ENCODE peak calls at places on chromosomes 6 and 20, in seven cellular contexts. One of them, this sample, is unnamed.

GRCh38 chr20:22905667-22906066 is 129.4 kb upstream of the SSTR4 start:
- DNase-seq in testis: peak
- DNase-seq in dorsolateral prefrontal cortex: peak
- DNase-seq in endodermal cell: no peak
- DNase-seq in choroid plexus epithelial cell: peak
- DNase-seq in body of pancreas: peak
- DNase-seq in heart right ventricle: peak
- DNase-seq in this sample: peak

GRCh38 chr6:64280569-64280968 is 645.0 kb downstream of the PHF3 start:
- DNase-seq in body of pancreas: peak
- DNase-seq in testis: peak
- DNase-seq in choroid plexus epithelial cell: peak
- DNase-seq in heart right ventricle: no peak
- DNase-seq in dorsolateral prefrontal cortex: no peak
- DNase-seq in endodermal cell: peak
- DNase-seq in this sample: peak

GRCh38 chr6:148750826-148751225 is 4.0 kb downstream of the UST start:
- DNase-seq in body of pancreas: peak
- DNase-seq in choroid plexus epithelial cell: peak
- DNase-seq in testis: no peak
- DNase-seq in heart right ventricle: no peak
- DNase-seq in dorsolateral prefrontal cortex: no peak
- DNase-seq in endodermal cell: no peak
- DNase-seq in this sample: no peak

GRCh38 chr6:111852704-111853103 is 20.5 kb downstream of the FYN start:
- DNase-seq in choroid plexus epithelial cell: peak
- DNase-seq in testis: no peak
- DNase-seq in body of pancreas: peak
- DNase-seq in dorsolateral prefrontal cortex: no peak
- DNase-seq in endodermal cell: no peak
- DNase-seq in heart right ventricle: no peak
- DNase-seq in this sample: no peak

GRCh38 chr20:18191336-18191735 is 53.7 kb downstream of the KAT14 start:
- DNase-seq in testis: no peak
- DNase-seq in body of pancreas: no peak
- DNase-seq in heart right ventricle: no peak
- DNase-seq in endodermal cell: no peak
- DNase-seq in choroid plexus epithelial cell: no peak
- DNase-seq in dorsolateral prefrontal cortex: no peak
- DNase-seq in this sample: no peak

GRCh38 chr20:53070714-53071392 is 98.7 kb downstream of the TSHZ2 start:
- DNase-seq in testis: no peak
- DNase-seq in heart right ventricle: no peak
- DNase-seq in choroid plexus epithelial cell: no peak
- DNase-seq in endodermal cell: no peak
- DNase-seq in body of pancreas: no peak
- DNase-seq in dorsolateral prefrontal cortex: no peak
- DNase-seq in this sample: peak

GRCh38 chr6:328924-329323 is 36.6 kb downstream of the DUSP22 start:
- DNase-seq in choroid plexus epithelial cell: no peak
- DNase-seq in body of pancreas: no peak
- DNase-seq in dorsolateral prefrontal cortex: no peak
- DNase-seq in endodermal cell: no peak
- DNase-seq in testis: no peak
- DNase-seq in heart right ventricle: no peak
- DNase-seq in this sample: peak

GRCh38 chr6:30864325-30864724 is 20.0 kb upstream of the DDR1 start:
- DNase-seq in endodermal cell: peak
- DNase-seq in body of pancreas: no peak
- DNase-seq in heart right ventricle: no peak
- DNase-seq in choroid plexus epithelial cell: no peak
- DNase-seq in dorsolateral prefrontal cortex: no peak
- DNase-seq in testis: no peak
- DNase-seq in this sample: no peak

GRCh38 chr6:82646231-82646615 is 282.6 kb downstream of the TPBG start:
- DNase-seq in body of pancreas: no peak
- DNase-seq in endodermal cell: no peak
- DNase-seq in choroid plexus epithelial cell: no peak
- DNase-seq in testis: no peak
- DNase-seq in heart right ventricle: no peak
- DNase-seq in dorsolateral prefrontal cortex: no peak
- DNase-seq in this sample: no peak

GRCh38 chr20:60132162-60132826 is 174.1 kb downstream of the CDH26 start:
- DNase-seq in choroid plexus epithelial cell: no peak
- DNase-seq in heart right ventricle: no peak
- DNase-seq in endodermal cell: no peak
- DNase-seq in body of pancreas: no peak
- DNase-seq in dorsolateral prefrontal cortex: no peak
- DNase-seq in testis: no peak
- DNase-seq in this sample: no peak

GRCh38 chr20:63178889-63179751 is 36.8 kb downstream of the YTHDF1 start:
- DNase-seq in body of pancreas: peak
- DNase-seq in heart right ventricle: peak
- DNase-seq in endodermal cell: peak
- DNase-seq in testis: peak
- DNase-seq in dorsolateral prefrontal cortex: peak
- DNase-seq in choroid plexus epithelial cell: peak
- DNase-seq in this sample: peak

GRCh38 chr20:9514461-9515210 is at the start of gene LAMP5:
- DNase-seq in endodermal cell: peak
- DNase-seq in testis: peak
- DNase-seq in dorsolateral prefrontal cortex: no peak
- DNase-seq in body of pancreas: peak
- DNase-seq in heart right ventricle: no peak
- DNase-seq in choroid plexus epithelial cell: peak
- DNase-seq in this sample: peak
- H3K4me3 ChIP-seq in endodermal cell: peak
- H3K4me3 ChIP-seq in testis: no peak
- H3K4me3 ChIP-seq in dorsolateral prefrontal cortex: peak
- H3K4me3 ChIP-seq in body of pancreas: no peak
- H3K4me3 ChIP-seq in heart right ventricle: peak
- H3K4me3 ChIP-seq in choroid plexus epithelial cell: no peak
- H3K4me3 ChIP-seq in this sample: peak

DNA sequence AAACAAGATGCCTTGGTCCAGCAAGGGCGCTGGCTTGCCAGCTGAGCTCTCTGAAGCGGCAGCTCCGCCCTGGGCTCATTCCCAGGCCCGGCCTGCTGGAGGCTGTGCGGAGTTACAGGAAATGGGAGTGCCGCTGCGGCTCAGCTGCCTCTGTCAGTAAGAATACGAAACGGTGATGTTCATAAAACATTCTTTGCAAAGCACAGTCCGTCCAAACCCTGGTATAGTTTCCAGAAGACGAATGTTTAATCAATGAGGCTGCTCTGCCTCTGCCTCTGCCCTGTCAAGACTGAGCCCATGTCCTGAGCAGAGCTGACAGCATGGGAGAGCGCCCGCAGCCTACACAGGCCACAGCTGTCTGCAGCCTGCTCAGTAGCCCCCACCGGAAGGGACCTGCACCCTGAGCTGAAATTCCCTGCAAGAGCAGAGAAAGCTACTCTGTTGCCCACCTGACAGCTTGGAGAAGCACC is 153.3 kb upstream of the SNX9 start:
- DNase-seq in body of pancreas: peak
- DNase-seq in choroid plexus epithelial cell: peak
- DNase-seq in testis: peak
- DNase-seq in heart right ventricle: peak
- DNase-seq in endodermal cell: peak
- DNase-seq in dorsolateral prefrontal cortex: peak
- DNase-seq in this sample: no peak
- H3K4me3 ChIP-seq in body of pancreas: no peak
- H3K4me3 ChIP-seq in choroid plexus epithelial cell: peak
- H3K4me3 ChIP-seq in testis: no peak
- H3K4me3 ChIP-seq in heart right ventricle: peak
- H3K4me3 ChIP-seq in endodermal cell: no peak
- H3K4me3 ChIP-seq in dorsolateral prefrontal cortex: peak
- H3K4me3 ChIP-seq in this sample: no peak

GRCh38 chr6:166591026-166591425 is 4.5 kb upstream of the RAMACL start:
- DNase-seq in testis: no peak
- DNase-seq in endodermal cell: no peak
- DNase-seq in choroid plexus epithelial cell: no peak
- DNase-seq in heart right ventricle: no peak
- DNase-seq in dorsolateral prefrontal cortex: no peak
- DNase-seq in body of pancreas: no peak
- DNase-seq in this sample: no peak
- H3K4me3 ChIP-seq in testis: no peak
- H3K4me3 ChIP-seq in endodermal cell: no peak
- H3K4me3 ChIP-seq in choroid plexus epithelial cell: no peak
- H3K4me3 ChIP-seq in heart right ventricle: no peak
- H3K4me3 ChIP-seq in dorsolateral prefrontal cortex: no peak
- H3K4me3 ChIP-seq in body of pancreas: no peak
- H3K4me3 ChIP-seq in this sample: no peak

GRCh38 chr6:105469951-105470350 is 67.1 kb upstream of the PREP start:
- DNase-seq in body of pancreas: no peak
- DNase-seq in endodermal cell: no peak
- DNase-seq in choroid plexus epithelial cell: no peak
- DNase-seq in testis: no peak
- DNase-seq in heart right ventricle: no peak
- DNase-seq in dorsolateral prefrontal cortex: no peak
- DNase-seq in this sample: no peak
- H3K4me3 ChIP-seq in body of pancreas: no peak
- H3K4me3 ChIP-seq in endodermal cell: no peak
- H3K4me3 ChIP-seq in choroid plexus epithelial cell: no peak
- H3K4me3 ChIP-seq in testis: no peak
- H3K4me3 ChIP-seq in heart right ventricle: no peak
- H3K4me3 ChIP-seq in dorsolateral prefrontal cortex: no peak
- H3K4me3 ChIP-seq in this sample: no peak

DNA sequence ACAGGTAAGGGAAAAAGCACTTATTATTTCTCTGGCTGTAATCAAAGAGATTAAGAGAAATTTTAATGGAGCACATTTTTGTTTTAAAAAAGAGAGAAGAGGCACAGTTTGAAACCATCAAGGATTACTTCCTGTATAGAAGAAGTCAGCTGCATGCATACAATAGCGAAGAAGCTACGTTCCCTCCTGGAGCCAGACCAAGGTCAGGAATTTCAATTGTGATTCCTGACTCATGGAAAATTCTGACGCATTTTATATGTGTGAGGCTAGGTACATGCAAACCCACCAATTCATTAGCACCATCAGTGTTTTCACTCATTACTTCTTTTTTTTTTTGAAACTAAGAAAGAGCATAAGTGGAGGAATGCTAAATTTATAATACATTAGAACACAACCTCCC is 232.7 kb upstream of the SGK1 start:
- DNase-seq in body of pancreas: no peak
- DNase-seq in dorsolateral prefrontal cortex: no peak
- DNase-seq in choroid plexus epithelial cell: peak
- DNase-seq in heart right ventricle: peak
- DNase-seq in endodermal cell: no peak
- DNase-seq in testis: no peak
- DNase-seq in this sample: no peak
- H3K4me3 ChIP-seq in body of pancreas: no peak
- H3K4me3 ChIP-seq in dorsolateral prefrontal cortex: no peak
- H3K4me3 ChIP-seq in choroid plexus epithelial cell: no peak
- H3K4me3 ChIP-seq in heart right ventricle: no peak
- H3K4me3 ChIP-seq in endodermal cell: no peak
- H3K4me3 ChIP-seq in testis: no peak
- H3K4me3 ChIP-seq in this sample: no peak

DNA sequence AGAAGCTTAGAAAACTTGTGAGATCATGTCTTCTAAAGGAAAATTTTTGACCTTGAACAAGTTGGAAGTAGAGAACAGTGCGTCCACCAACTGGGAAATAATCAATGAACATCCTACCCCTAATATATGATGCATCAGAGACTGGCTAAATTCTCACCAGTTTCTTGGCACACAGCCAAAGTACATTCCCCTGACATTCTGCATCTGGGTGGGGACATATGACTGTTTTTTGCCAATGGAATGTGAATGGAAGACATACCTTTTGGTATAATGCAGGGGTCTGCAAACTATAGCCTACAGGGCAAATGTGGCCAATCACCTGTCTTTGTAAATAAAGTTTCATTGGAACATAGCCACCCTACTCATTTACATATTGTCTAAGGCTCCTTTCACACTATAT is 84.7 kb downstream of the HAO1 start:
- DNase-seq in heart right ventricle: no peak
- DNase-seq in dorsolateral prefrontal cortex: no peak
- DNase-seq in body of pancreas: no peak
- DNase-seq in choroid plexus epithelial cell: no peak
- DNase-seq in endodermal cell: no peak
- DNase-seq in testis: no peak
- DNase-seq in this sample: no peak
- H3K4me3 ChIP-seq in heart right ventricle: no peak
- H3K4me3 ChIP-seq in dorsolateral prefrontal cortex: no peak
- H3K4me3 ChIP-seq in body of pancreas: no peak
- H3K4me3 ChIP-seq in choroid plexus epithelial cell: no peak
- H3K4me3 ChIP-seq in endodermal cell: no peak
- H3K4me3 ChIP-seq in testis: no peak
- H3K4me3 ChIP-seq in this sample: no peak

DNA sequence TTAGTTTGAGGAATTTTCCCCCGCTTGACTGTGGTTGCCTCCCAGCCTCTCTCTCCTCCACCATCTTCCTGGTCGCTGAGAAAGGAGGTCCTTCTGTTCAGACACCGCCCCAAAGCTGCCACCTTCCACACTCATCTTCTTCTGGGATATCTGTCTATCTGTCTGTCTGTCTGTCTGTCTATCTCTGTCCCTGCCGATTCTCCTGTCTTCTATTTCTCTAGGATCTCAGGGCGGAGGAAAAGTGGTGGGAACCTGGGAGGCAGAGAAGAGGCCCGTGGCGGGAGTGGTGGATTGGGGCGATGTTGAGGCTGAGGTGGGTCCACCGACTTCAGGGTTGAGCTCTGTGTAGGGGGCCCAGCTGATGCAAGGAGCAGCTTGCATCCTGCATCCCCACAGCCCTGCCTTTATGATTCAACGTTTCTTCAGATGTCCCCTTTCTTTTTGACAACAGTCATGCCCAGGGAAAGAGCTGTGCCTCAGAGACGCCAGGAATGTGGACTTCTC is 196.9 kb upstream of the ZNF184 start:
- DNase-seq in testis: no peak
- DNase-seq in heart right ventricle: no peak
- DNase-seq in dorsolateral prefrontal cortex: no peak
- DNase-seq in choroid plexus epithelial cell: no peak
- DNase-seq in body of pancreas: no peak
- DNase-seq in endodermal cell: peak
- DNase-seq in this sample: no peak
- H3K4me3 ChIP-seq in testis: peak
- H3K4me3 ChIP-seq in heart right ventricle: no peak
- H3K4me3 ChIP-seq in dorsolateral prefrontal cortex: peak
- H3K4me3 ChIP-seq in choroid plexus epithelial cell: no peak
- H3K4me3 ChIP-seq in body of pancreas: no peak
- H3K4me3 ChIP-seq in endodermal cell: peak
- H3K4me3 ChIP-seq in this sample: peak

GRCh38 chr20:46814366-46815232 is 80.0 kb upstream of the EYA2 start:
- DNase-seq in choroid plexus epithelial cell: peak
- DNase-seq in heart right ventricle: no peak
- DNase-seq in testis: no peak
- DNase-seq in dorsolateral prefrontal cortex: no peak
- DNase-seq in endodermal cell: peak
- DNase-seq in body of pancreas: no peak
- DNase-seq in this sample: peak
- H3K4me3 ChIP-seq in choroid plexus epithelial cell: no peak
- H3K4me3 ChIP-seq in heart right ventricle: no peak
- H3K4me3 ChIP-seq in testis: no peak
- H3K4me3 ChIP-seq in dorsolateral prefrontal cortex: no peak
- H3K4me3 ChIP-seq in endodermal cell: peak
- H3K4me3 ChIP-seq in body of pancreas: no peak
- H3K4me3 ChIP-seq in this sample: no peak

DNA sequence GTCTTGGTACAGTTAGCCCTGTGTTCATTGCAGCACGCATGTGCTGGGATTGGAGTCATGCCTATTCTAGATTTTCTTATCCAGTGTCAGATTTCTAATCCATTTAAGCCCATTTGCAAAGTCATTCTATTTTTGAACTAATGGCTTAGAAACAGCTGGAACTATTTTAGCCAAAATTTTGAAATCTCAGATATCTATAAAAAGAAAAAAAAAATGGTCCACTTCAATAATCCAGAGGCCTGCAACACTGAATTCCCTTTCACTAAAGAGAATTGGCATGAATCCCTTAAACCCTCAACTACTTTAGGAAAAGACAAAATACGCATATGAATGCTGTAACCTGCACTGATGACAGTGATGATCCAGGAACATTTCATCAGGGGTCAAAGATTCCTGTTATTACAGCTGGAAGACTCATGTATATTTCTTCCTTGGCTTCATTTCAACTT is 1.5 kb downstream of the COL21A1 start:
- DNase-seq in heart right ventricle: no peak
- DNase-seq in body of pancreas: no peak
- DNase-seq in testis: no peak
- DNase-seq in choroid plexus epithelial cell: peak
- DNase-seq in dorsolateral prefrontal cortex: no peak
- DNase-seq in endodermal cell: no peak
- DNase-seq in this sample: no peak
- H3K4me3 ChIP-seq in heart right ventricle: peak
- H3K4me3 ChIP-seq in body of pancreas: no peak
- H3K4me3 ChIP-seq in testis: no peak
- H3K4me3 ChIP-seq in choroid plexus epithelial cell: no peak
- H3K4me3 ChIP-seq in dorsolateral prefrontal cortex: no peak
- H3K4me3 ChIP-seq in endodermal cell: peak
- H3K4me3 ChIP-seq in this sample: no peak